ENCODE peak calls at places on chromosomes 4 and X, in four cellular contexts. B is posterior vena cava; I is activated CD4-positive, alpha-beta T cell treated with anti-CD3 and anti-CD28 coated beads, Interleukin-2, amount 10 ng/mL, durations not matched to agents 7 days and 5 days; F is activated CD8-positive, alpha-beta T cell treated with anti-CD3 and anti-CD28 coated beads, Interleukin-2, amount 10 ng/mL, durations not matched to agents 7 days and 5 days. O is an unnamed sample.

GRCh38 chr4:7973545-7973981 is 33.9 kb upstream of the AFAP1 start:
- DNase-seq in F (no peak), B (no peak), I (no peak), O (no peak)

GRCh38 chr4:2135083-2135482 is 76.0 kb downstream of the NAT8L start:
- DNase-seq in B (no peak), F (peak), I (peak), O (peak)

GRCh38 chrX:68669094-68669830 is 21.8 kb downstream of the STARD8 start:
- DNase-seq in B (no peak), F (no peak), I (no peak), O (no peak)

GRCh38 chr4:27934881-27935280 is 1074.2 kb downstream of the STIM2 start:
- DNase-seq in I (no peak), B (no peak), F (no peak), O (no peak)

GRCh38 chr4:110049951-110050925 is 137.6 kb downstream of the EGF start:
- DNase-seq in I (peak), B (no peak), F (peak), O (no peak)

GRCh38 chr4:99205104-99205979 is 13.7 kb downstream of the ADH6 start:
- DNase-seq in F (no peak), B (no peak), I (no peak), O (peak)

GRCh38 chr4:143768007-143768591 is 67.6 kb upstream of the FREM3 start:
- DNase-seq in B (no peak), F (no peak), I (no peak), O (no peak)

GRCh38 chr4:113673450-113673849 is 88.1 kb downstream of the CAMK2D start:
- DNase-seq in B (no peak), F (peak), I (no peak), O (no peak)

GRCh38 chrX:78327370-78328048 is at the start of gene CYSLTR1:
- DNase-seq in F (no peak), B (no peak), I (no peak), O (no peak)

O was measured in SK-N-MC.